ENCODE peak calls at places on chromosomes 3 and 15, in seven cellular contexts. F is naive B cell, O is AG20443, I is A172, W is endothelial cell, J is adipocyte, S is NCI-H510A treated with DMSO at 0.1 percent for 48 hours. Z is an unnamed sample.

GRCh38 chr3:47855461-47856383 is 52.8 kb downstream of the DHX30 start:
- DNase-seq in I (no peak), F (no peak), W (no peak), S (no peak), J (no peak), O (peak; percentile 4), Z (no peak)

GRCh38 chr3:14780927-14781507 is 37.7 kb upstream of the FGD5 start:
- DNase-seq in O (peak; percentile 73), I (peak; percentile 54), S (peak; percentile 2), J (peak; percentile 20), F (no peak), W (peak; percentile 71), Z (peak; percentile 49)

GRCh38 chr15:70507772-70508351 is 255.5 kb downstream of the UACA start:
- DNase-seq in I (peak; percentile 41), J (peak; percentile 49), O (no peak), S (peak; percentile 92), F (no peak), W (no peak), Z (peak; percentile 51)

GRCh38 chr3:190338717-190339116 is 16.5 kb upstream of the CLDN1 start:
- DNase-seq in W (no peak), F (no peak), O (no peak), J (no peak), I (peak; percentile 51), S (no peak), Z (no peak)

GRCh38 chr3:183285828-183286457 is 32.9 kb downstream of the B3GNT5 start:
- DNase-seq in J (peak; percentile 94), I (peak; percentile 99), F (peak; percentile 78), W (peak; percentile 41), S (peak; percentile 96), O (peak; percentile 88), Z (peak; percentile 92)

GRCh38 chr15:100170280-100170654 is 171.5 kb downstream of the ADAMTS17 start:
- DNase-seq in I (no peak), O (no peak), J (no peak), F (no peak), W (no peak), S (no peak), Z (peak; percentile 35)

GRCh38 chr3:113231827-113232253 is 20.5 kb downstream of the BOC start:
- DNase-seq in I (peak; percentile 96), S (peak; percentile 60), J (peak; percentile 69), O (peak; percentile 78), W (no peak), F (no peak), Z (no peak)

GRCh38 chr3:143895805-143896204 is 47.5 kb upstream of the SLC9A9 start:
- DNase-seq in I (peak; percentile 24), S (peak; percentile 2), W (no peak), O (no peak), F (peak; percentile 38), J (peak; percentile 62), Z (no peak)

GRCh38 chr3:133895208-133896001 is at the start of gene RAB6B:
- DNase-seq in I (peak; percentile 22), W (peak; percentile 55), J (peak; percentile 86), S (no peak), O (peak; percentile 94), F (no peak), Z (peak; percentile 29)

GRCh38 chr3:184358140-184358767 is 3.2 kb downstream of the CLCN2 start:
- DNase-seq in O (no peak), J (no peak), S (no peak), W (no peak), F (no peak), I (no peak), Z (no peak)

GRCh38 chr15:49439678-49440375 is 16.8 kb downstream of the FGF7 start:
- DNase-seq in O (no peak), W (no peak), J (no peak), I (no peak), F (no peak), S (no peak), Z (no peak)

GRCh38 chr3:81545572-81545971 is 215.9 kb downstream of the GBE1 start:
- DNase-seq in W (no peak), F (no peak), O (peak; percentile 11), J (peak; percentile 48), I (no peak), S (no peak), Z (no peak)

GRCh38 chr15:73598540-73599195 is 34.5 kb downstream of the NPTN start:
- DNase-seq in S (no peak), F (no peak), W (no peak), I (no peak), J (peak; percentile 41), O (peak; percentile 63), Z (no peak)

GRCh38 chr3:48564022-48564421 is 441 bp upstream of the UCN2 start:
- DNase-seq in F (no peak), J (peak; percentile 66), S (no peak), W (no peak), O (peak; percentile 91), I (peak; percentile 89), Z (peak; percentile 68)

GRCh38 chr15:100199711-100200286 is 142.0 kb downstream of the ADAMTS17 start:
- DNase-seq in J (no peak), O (no peak), F (no peak), S (no peak), W (no peak), I (no peak), Z (no peak)

GRCh38 chr15:70875001-70875782 is 17.0 kb downstream of the THAP10 start:
- DNase-seq in F (no peak), J (peak; percentile 82), O (peak; percentile 66), I (no peak), W (no peak), S (no peak), Z (no peak)

Z was measured in stimulated activated naive CD8-positive, alpha-beta T cell treated with anti-CD3 and anti-CD28 coated beads, Interleukin-15, Interleukin-2, amounts not matched to agents 100 U/mL and 50 U/mL, for 24 hours.